ENCODE peak calls at places on chromosome 4, in eight cellular contexts. J is lower lobe of right lung, L is heart right ventricle, M is A549, H is pancreas, R is HCT116, C is left lung, Y is PC-3. O is an unnamed sample. For H3K9me3, the result is how much of the 10 kb centered on the place peaks cover.

GRCh38 chr4:110193822-110194761 is 4.3 kb downstream of the ELOVL6 start:
- ATAC-seq in J (peak), L (no peak), M (peak), H (peak), R (peak), C (peak), Y (no peak), O (peak)

GRCh38 chr4:159238631-159239030 is 135.8 kb downstream of the RAPGEF2 start:
- ATAC-seq in J (no peak), L (no peak), M (no peak), H (no peak), R (no peak), C (no peak), Y (no peak), O (no peak)

GRCh38 chr4:151205722-151206121 is 71.2 kb upstream of the PRSS48 start:
- ATAC-seq in J (no peak), L (no peak), M (peak), H (no peak), R (no peak), C (peak), Y (no peak), O (no peak)

GRCh38 chr4:128579454-128579853 is 230.0 kb upstream of the JADE1 start:
- ATAC-seq in J (no peak), L (no peak), M (no peak), H (no peak), R (no peak), C (no peak), Y (no peak), O (no peak)

GRCh38 chr4:123102897-123103489 is 180.6 kb upstream of the NUDT6 start:
- ATAC-seq in J (peak), L (no peak), M (peak), H (no peak), R (peak), C (peak), Y (peak), O (no peak)

GRCh38 chr4:143313996-143314395 is 22.7 kb upstream of the GAB1 start:
- ATAC-seq in J (no peak), L (no peak), M (no peak), H (no peak), R (no peak), C (no peak), Y (no peak), O (no peak)

GRCh38 chr4:81921757-81922159 is 450.1 kb upstream of the RASGEF1B start:
- ATAC-seq in J (no peak), L (peak), M (no peak), H (no peak), R (no peak), C (no peak), Y (no peak), O (no peak)

GRCh38 chr4:78703079-78703478 is 73.1 kb upstream of the BMP2K start:
- ATAC-seq in J (no peak), L (no peak), M (no peak), H (no peak), R (no peak), C (no peak), Y (no peak), O (no peak)

GRCh38 chr4:143355540-143356217 is 19.0 kb downstream of the GAB1 start:
- ATAC-seq in J (no peak), L (no peak), M (no peak), H (peak), R (no peak), C (peak), Y (no peak), O (peak)

GRCh38 chr4:96983830-96984229 is 1143.9 kb downstream of the PDHA2 start:
- ATAC-seq in J (no peak), L (no peak), M (no peak), H (no peak), R (no peak), C (peak), Y (no peak), O (no peak)

GRCh38 chr4:126007142-126007541 is 692.4 kb downstream of the FAT4 start:
- ATAC-seq in J (no peak), L (no peak), M (no peak), H (no peak), R (no peak), C (no peak), Y (no peak), O (no peak)

GRCh38 chr4:125486354-125486753 is 171.6 kb downstream of the FAT4 start:
- ATAC-seq in J (no peak), L (no peak), M (no peak), H (no peak), R (no peak), C (no peak), Y (no peak), O (no peak)

GRCh38 chr4:183430317-183430986 is 14.0 kb upstream of the CDKN2AIP start:
- ATAC-seq in J (peak), L (peak), M (peak), H (no peak), R (no peak), C (peak), Y (no peak), O (peak)

GRCh38 chr4:130563891-130564418 is 1468.0 kb downstream of the C4orf33 start:
- ATAC-seq in J (no peak), L (no peak), M (peak), H (no peak), R (peak), C (no peak), Y (peak), O (no peak)

GRCh38 chr4:155909615-155910226 is 6.2 kb downstream of the TDO2 start:
- ATAC-seq in J (no peak), L (no peak), M (no peak), H (no peak), R (no peak), C (no peak), Y (no peak), O (no peak)

GRCh38 chr4:115222061-115222460 is 108.6 kb upstream of the NDST4 start:
- ATAC-seq in J (no peak), L (no peak), M (no peak), H (no peak), R (no peak), C (no peak), Y (no peak), O (no peak)

GRCh38 chr4:44772340-44772739 is 46.0 kb upstream of the GNPDA2 start:
- ATAC-seq in J (peak), L (no peak), M (no peak), H (no peak), R (no peak), C (peak), Y (no peak), O (no peak)

GRCh38 chr4:109177411-109177810 is 125.0 kb downstream of the COL25A1 start:
- ATAC-seq in J (no peak), L (no peak), M (no peak), H (no peak), R (no peak), C (no peak), Y (no peak), O (no peak)

GRCh38 chr4:77332696-77333270 is 175.8 kb downstream of the CCNG2 start:
- ATAC-seq in J (no peak), L (no peak), M (no peak), H (no peak), R (no peak), C (no peak), Y (no peak), O (no peak)
- H3K9me3 ChIP-seq in J (under half), L (half or more), M (under half), H (under half), R (under half), C (under half), Y (under half), O (under half)

GRCh38 chr4:158094413-158095110 is 78.3 kb downstream of the GASK1B start:
- ATAC-seq in J (no peak), L (no peak), M (peak), H (no peak), R (peak), C (peak), Y (peak), O (peak)

DNA sequence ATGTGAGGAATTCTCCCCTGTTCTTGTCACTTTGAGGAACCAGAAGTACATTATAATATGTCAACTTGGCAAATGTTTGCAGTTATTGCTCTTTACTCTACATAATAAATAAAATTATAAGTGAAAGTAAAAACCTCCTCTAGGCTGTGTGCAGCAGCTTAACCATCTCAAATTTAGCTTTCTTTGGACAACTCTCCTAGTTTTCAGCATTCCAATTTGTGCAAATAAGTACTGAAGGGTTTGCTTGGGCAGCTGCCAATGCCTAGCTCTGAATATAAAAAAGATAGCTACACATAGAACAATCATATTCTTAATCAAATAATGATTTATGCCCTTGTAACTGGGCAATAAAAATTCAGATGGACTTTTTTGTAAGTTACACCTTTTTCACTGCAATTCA is 82.5 kb downstream of the GASK1B start:
- ATAC-seq in J (no peak), L (no peak), M (peak), H (no peak), R (no peak), C (peak), Y (peak), O (no peak)
- H3K4me3 ChIP-seq in J (peak), L (peak), M (peak), H (no peak), R (no peak), C (no peak), Y (peak), O (no peak)

DNA sequence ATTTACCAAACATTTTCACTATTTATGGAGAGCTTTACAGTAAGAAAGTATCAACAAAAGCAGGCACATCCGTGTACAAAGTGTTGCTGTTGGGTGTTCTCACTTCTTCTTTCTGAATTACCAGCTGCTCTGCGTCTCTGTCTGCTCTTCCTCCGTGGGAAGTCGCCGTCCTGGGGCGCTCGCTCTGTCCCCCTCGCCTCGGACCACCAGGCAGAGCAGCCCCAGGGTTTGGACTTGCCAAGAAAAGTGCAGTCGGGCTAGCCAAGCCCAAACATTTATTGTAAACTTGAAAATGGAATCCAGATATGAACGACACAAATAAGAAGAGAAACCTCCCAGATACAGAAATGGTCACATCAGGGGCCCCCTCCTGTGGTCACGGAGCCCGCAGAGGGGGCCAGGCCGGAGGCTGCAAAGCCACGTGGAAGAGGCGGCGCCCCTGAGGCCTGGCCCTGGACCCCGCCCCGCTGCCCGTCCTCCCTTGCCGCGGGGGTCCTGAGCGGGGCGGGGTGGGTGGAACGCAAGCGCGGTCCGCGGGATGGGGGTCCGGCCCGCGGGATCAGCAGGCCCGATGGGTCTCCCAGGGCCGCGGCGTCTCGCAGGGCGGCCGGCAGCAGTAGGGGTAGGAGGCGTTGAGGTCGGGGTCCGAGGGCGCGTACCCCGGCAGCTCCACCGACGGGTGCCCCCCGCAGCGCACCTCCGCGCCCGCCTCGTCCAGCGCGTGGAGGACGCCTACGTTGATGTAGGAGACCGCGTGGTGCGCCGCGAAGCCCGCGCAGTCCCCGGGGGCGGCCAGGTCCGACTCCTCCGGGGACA is 1.5 kb downstream of the TMEM271 start:
- ATAC-seq in J (no peak), L (no peak), M (no peak), H (no peak), R (no peak), C (no peak), Y (no peak), O (no peak)
- H3K9me3 ChIP-seq in J (under half), L (under half), M (under half), H (under half), R (under half), C (under half), Y (under half), O (under half)

DNA sequence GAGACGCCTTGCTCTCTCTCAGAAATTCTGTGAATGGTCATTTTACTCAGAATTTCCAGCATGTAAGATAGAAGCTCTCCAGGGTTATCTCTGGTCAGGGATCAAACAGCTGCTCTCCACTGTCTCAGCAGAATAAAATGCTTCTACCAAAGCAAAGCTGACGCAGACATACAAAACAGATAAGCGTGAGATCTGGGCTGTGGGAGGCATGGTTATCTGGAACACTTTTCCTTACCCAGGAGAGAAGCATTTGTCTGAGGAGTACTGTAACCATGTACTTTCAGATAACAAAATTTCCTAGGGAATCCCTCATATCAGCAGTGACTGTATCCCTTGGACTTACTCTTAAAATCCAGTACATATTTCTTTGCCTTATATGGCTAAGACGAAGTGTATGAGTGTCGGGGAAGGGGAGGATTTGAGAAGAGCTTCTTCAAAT is 121.7 kb upstream of the TSPAN5 start:
- ATAC-seq in J (no peak), L (peak), M (no peak), H (no peak), R (no peak), C (peak), Y (no peak), O (no peak)
- H3K4me3 ChIP-seq in J (no peak), L (no peak), M (no peak), H (no peak), R (no peak), C (no peak), Y (no peak), O (no peak)

GRCh38 chr4:18401868-18402267 is 380.3 kb upstream of the LCORL start:
- ATAC-seq in J (no peak), L (no peak), M (no peak), H (no peak), R (no peak), C (no peak), Y (no peak), O (no peak)

GRCh38 chr4:18401435-18401834 is 379.9 kb upstream of the LCORL start:
- ATAC-seq in J (no peak), L (no peak), M (no peak), H (no peak), R (no peak), C (no peak), Y (no peak), O (no peak)

GRCh38 chr4:18397681-18398080 is 376.1 kb upstream of the LCORL start:
- ATAC-seq in J (no peak), L (no peak), M (no peak), H (no peak), R (no peak), C (no peak), Y (no peak), O (no peak)

GRCh38 chr4:18394656-18395055 is 373.1 kb upstream of the LCORL start:
- ATAC-seq in J (no peak), L (no peak), M (no peak), H (no peak), R (no peak), C (no peak), Y (no peak), O (no peak)

DNA sequence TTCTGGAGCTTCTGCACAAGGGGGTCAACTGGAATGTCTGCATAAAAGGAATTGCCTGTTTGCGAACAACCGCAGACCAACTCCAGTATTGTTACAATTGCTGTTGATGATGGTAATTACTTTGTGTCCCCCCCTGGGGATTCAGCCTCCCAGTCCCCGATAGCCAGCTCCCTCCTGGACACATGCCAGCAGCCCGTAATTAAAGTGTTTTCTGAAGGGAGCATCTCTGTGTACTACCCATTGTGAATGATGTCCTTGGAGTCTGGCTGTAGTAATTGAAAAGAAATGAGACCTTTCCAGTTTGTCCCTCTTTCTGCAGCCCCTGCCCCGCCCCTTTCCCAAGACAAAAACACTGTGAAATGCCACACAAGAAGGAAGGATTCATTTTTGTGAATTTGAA is 377.1 kb upstream of the LCORL start:
- ATAC-seq in J (no peak), L (no peak), M (no peak), H (no peak), R (no peak), C (no peak), Y (no peak), O (no peak)
- H3K9me3 ChIP-seq in J (under half), L (under half), M (under half), H (under half), R (under half), C (under half), Y (under half), O (under half)